ENCODE peak calls at places on chromosomes 5 and 9, in six cellular contexts. Y, X, R, L, I and T are unnamed samples.

GRCh38 chr9:73853547-73853946 is 643.6 kb upstream of the RORB start:
- DNase-seq in I (no peak), Y (no peak), L (no peak), R (no peak), X (no peak), T (no peak)

GRCh38 chr5:91166040-91166807 is 216.9 kb downstream of the ARRDC3 start:
- DNase-seq in I (no peak), R (no peak), L (no peak), X (peak; percentile 81), Y (no peak), T (peak; percentile 45)

GRCh38 chr5:79547429-79547822 is 33.5 kb upstream of the HOMER1 start:
- DNase-seq in X (no peak), L (no peak), I (no peak), R (no peak), Y (no peak), T (no peak)

GRCh38 chr5:151072234-151073025 is 8.4 kb downstream of the TNIP1 start:
- DNase-seq in X (peak; percentile 78), I (no peak), R (no peak), Y (no peak), L (no peak), T (peak; percentile 75)

GRCh38 chr9:96150324-96151023 is 151.5 kb downstream of the HSD17B3 start:
- DNase-seq in X (no peak), I (no peak), L (peak; percentile 31), Y (no peak), R (no peak), T (no peak)

GRCh38 chr5:149782018-149782899 is 52.1 kb downstream of the PPARGC1B start:
- DNase-seq in X (no peak), I (no peak), R (no peak), L (no peak), Y (no peak), T (no peak)

GRCh38 chr5:38780950-38781349 is 64.9 kb upstream of the OSMR start:
- DNase-seq in I (no peak), X (peak; percentile 96), R (no peak), L (no peak), Y (no peak), T (peak; percentile 83)

GRCh38 chr5:150317048-150318003 is 14.6 kb upstream of the ARSI start:
- DNase-seq in I (peak; percentile 67), Y (peak; percentile 99), L (no peak), R (no peak), X (peak; percentile 95), T (peak; percentile 93)

GRCh38 chr9:124132671-124133147 is 121.1 kb downstream of the LHX2 start:
- DNase-seq in Y (no peak), L (no peak), R (no peak), I (no peak), X (peak; percentile 20), T (no peak)

GRCh38 chr5:82863260-82863659 is 213.9 kb downstream of the TMEM167A start:
- DNase-seq in X (peak; percentile 13), I (no peak), L (no peak), R (no peak), Y (no peak), T (no peak)

GRCh38 chr9:10855847-10856246 is 243.0 kb upstream of the PTPRD start:
- DNase-seq in X (peak; percentile 64), Y (no peak), I (no peak), R (no peak), L (no peak), T (peak; percentile 10)

GRCh38 chr9:104905931-104906330 is 22.0 kb downstream of the ABCA1 start:
- DNase-seq in I (no peak), Y (no peak), R (no peak), L (no peak), X (no peak), T (no peak)

GRCh38 chr5:123046222-123046621 is 9.7 kb upstream of the PPIC start:
- DNase-seq in Y (no peak), I (no peak), X (no peak), R (no peak), L (no peak), T (no peak)

GRCh38 chr9:133113928-133114351 is 7.1 kb downstream of the RALGDS start:
- DNase-seq in R (no peak), Y (no peak), I (no peak), X (no peak), L (no peak), T (no peak)

GRCh38 chr9:83020864-83021263 is 42.1 kb downstream of the RASEF start:
- DNase-seq in X (no peak), Y (no peak), I (no peak), L (no peak), R (no peak), T (no peak)

GRCh38 chr5:61482980-61483379 is 150.9 kb downstream of the ZSWIM6 start:
- DNase-seq in I (no peak), L (no peak), Y (no peak), R (no peak), X (no peak), T (no peak)

GRCh38 chr5:81506900-81507588 is 113.1 kb upstream of the ACOT12 start:
- DNase-seq in I (peak; percentile 77), Y (peak; percentile 85), R (no peak), L (peak; percentile 60), X (peak; percentile 97), T (peak; percentile 91)

GRCh38 chr9:31519424-31519823 is 865.0 kb upstream of the ACO1 start:
- DNase-seq in X (peak; percentile 47), R (no peak), Y (no peak), L (no peak), I (no peak), T (no peak)

DNA sequence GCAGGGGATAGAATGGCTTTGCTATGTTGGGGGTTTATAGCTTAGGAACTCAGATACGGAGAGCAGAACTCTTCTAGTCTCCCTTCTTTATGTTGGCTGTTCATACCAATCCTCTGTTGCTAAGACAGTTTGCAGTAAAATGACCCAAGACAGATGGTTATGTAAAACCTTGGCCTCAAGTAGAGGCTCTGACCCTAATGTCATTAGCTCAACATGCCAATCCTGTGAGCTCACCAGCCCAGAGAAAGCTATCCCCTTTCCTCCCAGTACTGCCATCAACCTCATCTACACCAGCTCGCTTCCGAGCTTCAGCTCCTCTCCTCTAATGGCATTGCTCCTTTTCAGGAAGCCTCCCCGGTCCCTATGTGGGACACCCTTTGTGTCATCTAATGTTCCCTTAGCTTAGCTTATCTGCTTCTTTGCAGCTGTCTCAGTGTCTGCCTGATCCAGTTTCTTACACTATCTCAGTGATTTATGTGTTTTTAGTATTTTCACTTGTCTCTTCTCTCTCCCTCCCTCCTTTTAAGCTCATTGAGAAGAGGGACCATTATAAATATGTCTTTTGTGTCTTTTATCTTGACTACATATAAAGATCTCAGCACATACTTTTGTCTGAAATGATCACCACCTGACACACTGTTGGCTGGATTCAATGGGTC is 281.3 kb upstream of the CLINT1 start:
- DNase-seq in X (peak; percentile 42), L (no peak), Y (no peak), I (no peak), R (no peak), T (no peak)
- H3K4me3 ChIP-seq in X (no peak overlapping the region), L (no peak overlapping the region), Y (no peak overlapping the region), I (no peak overlapping the region), R (no peak overlapping the region), T (no peak overlapping the region)

GRCh38 chr5:59724482-59725392 is 168.8 kb downstream of the PDE4D start:
- DNase-seq in R (no peak), I (peak; percentile 12), L (no peak), X (peak; percentile 81), Y (no peak), T (peak; percentile 39)
- TF ChIP-seq CTCF in R (peak; percentile 50), I (peak; percentile 66), L (peak; percentile 73), X (peak; percentile 81), Y (peak; percentile 77), T (peak; percentile 75)

DNA sequence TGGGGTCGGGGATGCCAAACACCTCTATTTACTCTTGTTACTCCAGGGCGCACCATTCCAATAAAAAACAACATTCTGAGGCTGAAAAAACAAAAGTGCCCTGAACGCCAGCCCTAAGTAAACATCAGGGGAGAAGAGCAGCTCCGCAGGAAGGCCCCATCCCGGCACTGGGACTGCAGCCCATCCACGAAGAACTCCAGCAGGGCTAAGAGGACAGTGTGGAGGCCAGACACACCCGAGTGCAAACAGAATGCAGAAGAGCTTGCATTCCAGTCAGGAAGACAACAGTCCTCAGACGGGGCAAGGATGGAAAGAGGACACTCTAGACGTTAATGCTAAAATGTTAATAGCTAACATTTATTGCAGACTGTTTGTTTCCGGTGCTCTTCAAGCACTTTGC is 33.0 kb downstream of the FAM240B start:
- DNase-seq in L (no peak), X (peak; percentile 26), Y (no peak), I (no peak), R (no peak), T (peak; percentile 17)
- H3K4me3 ChIP-seq in L (no peak overlapping the region), X (no peak overlapping the region), Y (peak overlapping the region; percentile 46), I (peak overlapping the region; percentile 47), R (no peak overlapping the region), T (no peak overlapping the region)

DNA sequence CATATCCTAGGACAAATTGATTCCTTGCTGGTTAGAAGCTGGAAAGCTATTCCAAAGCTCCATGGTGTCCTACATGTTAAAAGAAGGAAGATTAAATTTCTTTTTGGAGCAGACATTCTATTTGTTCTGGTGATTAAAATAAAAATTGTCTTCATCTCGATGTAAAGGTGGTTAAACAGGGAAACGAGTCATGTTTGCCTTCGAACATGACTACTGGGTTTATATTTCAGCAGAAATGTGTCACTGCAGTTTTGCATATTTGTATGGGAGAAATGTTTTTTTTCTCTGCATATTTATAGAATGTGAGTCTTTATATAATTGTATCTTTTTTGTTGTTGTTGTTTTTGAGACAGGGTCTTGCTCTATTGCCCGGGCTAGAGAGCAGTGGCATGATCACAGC is 36.4 kb downstream of the ADAMTS12 start:
- DNase-seq in I (no peak), L (no peak), R (no peak), Y (no peak), X (no peak), T (no peak)
- TF ChIP-seq CTCF in I (no peak), L (no peak), R (no peak), Y (no peak), X (no peak), T (no peak)

DNA sequence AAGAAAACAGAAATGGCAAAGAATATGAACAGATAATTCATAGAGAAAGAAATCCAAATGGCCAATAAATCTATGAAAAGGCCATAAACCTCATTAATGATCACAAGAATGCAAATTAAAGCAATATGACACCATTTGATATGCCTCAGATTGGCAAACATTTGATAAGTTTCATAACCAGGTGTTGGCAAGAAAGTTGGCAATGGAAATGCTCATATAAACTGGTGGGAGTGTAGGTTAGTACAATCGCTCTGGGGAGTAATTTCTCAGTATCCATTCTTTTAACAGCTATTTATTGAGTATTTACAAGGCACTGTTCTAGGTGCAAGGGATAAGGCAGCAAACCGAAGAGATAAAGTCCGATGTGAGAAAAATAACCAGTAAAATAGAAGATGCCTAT is 154.5 kb downstream of the TTLL11 start:
- DNase-seq in I (no peak), L (no peak), X (no peak), R (no peak), Y (no peak), T (no peak)
- H3K4me3 ChIP-seq in I (no peak overlapping the region), L (no peak overlapping the region), X (no peak overlapping the region), R (no peak overlapping the region), Y (no peak overlapping the region), T (no peak overlapping the region)